ENCODE peak calls at places on chromosomes 6 and 20, in four cellular contexts. S is CD8-positive, alpha-beta T cell; Q is left ventricle myocardium inferior; T is transverse colon. F is an unnamed sample.

GRCh38 chr6:148128014-148128730 is 214.5 kb upstream of the SASH1 start:
- DNase-seq in S (no peak), Q (no peak), T (no peak), F (no peak)

GRCh38 chr6:27650620-27651370 is 177.9 kb upstream of the ZNF184 start:
- DNase-seq in S (no peak), Q (no peak), T (no peak), F (no peak)

GRCh38 chr6:119161450-119161849 is 83.0 kb upstream of the FAM184A start:
- DNase-seq in S (no peak), Q (no peak), T (no peak), F (no peak)

GRCh38 chr6:34522740-34523139 is 33.4 kb downstream of the SPDEF start:
- DNase-seq in S (no peak), Q (peak; percentile 6), T (no peak), F (no peak)

GRCh38 chr6:22062807-22063408 is 233.9 kb downstream of the PRL start:
- DNase-seq in S (peak; percentile 27), Q (no peak), T (no peak), F (no peak)

GRCh38 chr6:29674008-29674407 is 6.9 kb downstream of the ZFP57 start:
- DNase-seq in S (no peak), Q (no peak), T (no peak), F (no peak)

GRCh38 chr20:63101781-63102719 is 95.3 kb upstream of the BHLHE23 start:
- DNase-seq in S (peak; percentile 59), Q (peak; percentile 19), T (peak; percentile 44), F (peak; percentile 37)

GRCh38 chr6:31128093-31128676 is 7.9 kb upstream of the CDSN start:
- DNase-seq in S (peak; percentile 74), Q (peak; percentile 51), T (peak; percentile 80), F (peak; percentile 82)

GRCh38 chr6:4625557-4625956 is 150.6 kb upstream of the CDYL start:
- DNase-seq in S (no peak), Q (no peak), T (no peak), F (no peak)

GRCh38 chr6:109079981-109080380 is 14.7 kb downstream of the SESN1 start:
- DNase-seq in S (no peak), Q (peak; percentile 44), T (no peak), F (no peak)

GRCh38 chr6:142822882-142823578 is 121.9 kb downstream of the HIVEP2 start:
- DNase-seq in S (no peak), Q (no peak), T (no peak), F (no peak)

GRCh38 chr6:16751251-16751946 is 9.9 kb downstream of the ATXN1 start:
- DNase-seq in S (no peak), Q (no peak), T (no peak), F (no peak)

GRCh38 chr6:155121699-155122098 is 126.6 kb downstream of the TIAM2 start:
- DNase-seq in S (no peak), Q (no peak), T (no peak), F (no peak)

GRCh38 chr6:37406942-37407341 is 26.1 kb upstream of the CMTR1 start:
- DNase-seq in S (no peak), Q (no peak), T (no peak), F (no peak)

GRCh38 chr6:128494440-128494839 is 26.0 kb downstream of the PTPRK start:
- DNase-seq in S (no peak), Q (no peak), T (no peak), F (peak; percentile 28)

GRCh38 chr6:912871-913663 is 220.1 kb upstream of the EXOC2 start:
- DNase-seq in S (no peak), Q (no peak), T (peak; percentile 21), F (no peak)

GRCh38 chr6:166415306-166415705 is 32.6 kb upstream of the MPC1 start:
- DNase-seq in S (peak; percentile 56), Q (no peak), T (peak; percentile 33), F (no peak)

GRCh38 chr6:134014588-134015137 is 37.8 kb downstream of the SLC2A12 start:
- DNase-seq in S (no peak), Q (no peak), T (no peak), F (no peak)

GRCh38 chr20:17023811-17024210 is 203.0 kb upstream of the PCSK2 start:
- DNase-seq in S (no peak), Q (no peak), T (no peak), F (no peak)

GRCh38 chr6:11236351-11236750 is 3.9 kb upstream of the NEDD9 start:
- DNase-seq in S (no peak), Q (no peak), T (no peak), F (no peak)

GRCh38 chr6:44237813-44238433 is 9.0 kb upstream of the HSP90AB1 start:
- DNase-seq in S (peak; percentile 77), Q (peak; percentile 81), T (peak; percentile 85), F (peak; percentile 86)

GRCh38 chr6:133646021-133646682 is 242.8 kb upstream of the TCF21 start:
- DNase-seq in S (no peak), Q (no peak), T (no peak), F (no peak)

GRCh38 chr6:144647971-144648651 is 363.0 kb downstream of the UTRN start:
- DNase-seq in S (no peak), Q (no peak), T (no peak), F (no peak)

GRCh38 chr6:34189806-34190503 is 44.1 kb upstream of the GRM4 start:
- DNase-seq in S (peak; percentile 63), Q (peak; percentile 28), T (peak; percentile 34), F (no peak)

GRCh38 chr20:36527331-36528125 is 13.8 kb upstream of the MYL9 start:
- DNase-seq in S (no peak), Q (no peak), T (no peak), F (no peak)

GRCh38 chr20:3250091-3250504 is 11.1 kb upstream of the SLC4A11 start:
- DNase-seq in S (no peak), Q (no peak), T (no peak), F (no peak)

GRCh38 chr20:3251806-3252205 is 12.8 kb upstream of the SLC4A11 start:
- DNase-seq in S (no peak), Q (peak; percentile 41), T (no peak), F (no peak)

GRCh38 chr20:3258429-3258828 is 19.4 kb upstream of the SLC4A11 start:
- DNase-seq in S (no peak), Q (no peak), T (no peak), F (no peak)

GRCh38 chr20:3255728-3256127 is 16.7 kb upstream of the SLC4A11 start:
- DNase-seq in S (no peak), Q (no peak), T (no peak), F (no peak)
- H3K4me3 ChIP-seq in S (no peak overlapping the region), Q (no peak overlapping the region), T (no peak overlapping the region), F (no peak overlapping the region)

DNA sequence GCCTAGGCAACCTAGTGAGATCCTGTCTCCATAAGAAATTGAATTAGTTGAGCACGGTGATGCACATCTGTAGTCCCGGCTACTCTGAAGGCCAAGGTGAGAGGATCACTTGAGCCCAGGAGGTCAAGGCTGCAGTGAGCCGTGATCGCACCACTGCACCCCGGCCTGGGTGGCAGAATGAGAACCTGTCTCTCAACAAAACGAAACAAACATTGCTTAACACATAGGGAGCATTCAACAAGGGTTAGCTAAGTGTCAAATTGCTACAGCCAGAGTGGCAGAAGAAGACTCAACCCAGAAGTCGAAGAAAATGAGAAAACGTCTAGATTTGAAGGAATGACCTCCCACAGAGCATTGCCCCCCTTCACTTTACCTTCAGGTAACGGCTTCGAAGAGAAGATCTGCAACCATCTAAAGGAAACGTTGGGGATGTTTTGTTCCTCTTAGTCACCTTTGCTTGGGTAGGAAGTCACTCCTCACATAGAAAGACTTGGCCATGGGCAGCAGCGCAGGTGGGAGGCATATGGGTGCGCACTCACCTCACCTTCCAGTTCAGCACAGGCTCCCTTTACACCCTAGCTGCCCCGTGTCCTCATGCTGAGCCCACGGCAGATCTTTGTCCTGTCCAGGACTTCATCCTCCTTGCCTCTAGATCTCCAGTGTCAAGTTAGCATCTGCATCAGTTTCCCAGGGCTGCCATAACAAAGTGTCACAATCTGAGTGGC is 63.7 kb upstream of the SHLD1 start:
- DNase-seq in S (no peak), Q (no peak), T (no peak), F (no peak)
- H3K4me1 ChIP-seq in S (no peaks in the 10 kb centered on the region), Q (peaks cover 26% of the 10 kb centered on the region), T (no peaks in the 10 kb centered on the region), F (no peaks in the 10 kb centered on the region)

GRCh38 chr20:32764000-32764960 is 2.1 kb downstream of the DNMT3B start:
- DNase-seq in S (no peak), Q (no peak), T (no peak), F (no peak)

GRCh38 chr20:32762754-32763201 is 593 bp downstream of the DNMT3B start:
- DNase-seq in S (no peak), Q (no peak), T (no peak), F (peak; percentile 32)

GRCh38 chr20:32763202-32763999 is 1.2 kb downstream of the DNMT3B start:
- DNase-seq in S (no peak), Q (no peak), T (no peak), F (no peak)

GRCh38 chr20:32761417-32761830 is 761 bp upstream of the DNMT3B start:
- DNase-seq in S (no peak), Q (no peak), T (no peak), F (no peak)

DNA sequence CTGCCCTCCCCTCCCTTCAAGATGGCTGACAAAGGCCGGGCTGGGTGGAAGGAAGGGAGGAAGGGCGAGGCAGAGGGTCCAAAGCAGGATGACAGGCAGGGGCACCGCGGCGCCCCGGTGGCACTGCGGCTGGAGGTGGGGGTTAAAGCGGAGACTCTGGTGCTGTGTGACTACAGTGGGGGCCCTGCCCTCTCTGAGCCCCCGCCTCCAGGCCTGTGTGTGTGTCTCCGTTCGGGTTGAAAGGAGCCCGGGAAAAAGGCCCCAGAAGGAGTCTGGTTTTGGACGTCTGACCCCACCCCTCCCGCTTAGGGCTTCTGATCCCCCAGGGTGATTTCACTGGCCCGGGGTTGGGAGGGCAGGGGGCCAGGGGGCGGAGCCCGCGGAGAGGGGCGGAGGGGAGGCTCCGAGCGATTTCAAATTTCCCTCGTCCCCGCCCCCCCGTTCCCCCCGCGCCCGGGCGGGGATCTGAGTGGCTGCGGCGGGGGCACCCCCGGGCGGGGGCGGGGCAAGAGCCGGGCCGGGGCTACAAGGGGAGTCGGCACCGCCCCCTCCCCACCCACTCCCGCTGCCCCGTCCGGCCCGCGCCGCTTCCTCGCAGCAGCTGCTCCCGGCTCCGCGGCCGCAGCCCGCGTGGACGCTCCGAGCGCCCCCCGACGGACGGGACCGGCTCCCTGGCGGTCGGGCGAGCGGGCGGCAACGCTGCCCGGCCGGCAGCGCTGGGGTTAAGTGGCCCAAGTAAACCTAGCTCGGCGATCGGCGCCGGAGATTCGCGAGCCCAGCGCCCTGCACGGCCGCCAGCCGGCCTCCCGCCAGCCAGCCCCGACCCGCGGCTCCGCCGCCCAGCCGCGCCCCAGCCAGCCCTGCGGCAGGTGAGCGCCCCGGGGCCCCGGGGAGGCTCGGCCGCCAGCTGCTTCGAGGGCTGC is at the start of gene DNMT3B:
- DNase-seq in S (peak; percentile 70), Q (peak; percentile 83), T (peak; percentile 83), F (peak; percentile 83)
- TF ChIP-seq CTCF in S (no peak), Q (peak; percentile 47), T (no peak), F (no peak)

DNA sequence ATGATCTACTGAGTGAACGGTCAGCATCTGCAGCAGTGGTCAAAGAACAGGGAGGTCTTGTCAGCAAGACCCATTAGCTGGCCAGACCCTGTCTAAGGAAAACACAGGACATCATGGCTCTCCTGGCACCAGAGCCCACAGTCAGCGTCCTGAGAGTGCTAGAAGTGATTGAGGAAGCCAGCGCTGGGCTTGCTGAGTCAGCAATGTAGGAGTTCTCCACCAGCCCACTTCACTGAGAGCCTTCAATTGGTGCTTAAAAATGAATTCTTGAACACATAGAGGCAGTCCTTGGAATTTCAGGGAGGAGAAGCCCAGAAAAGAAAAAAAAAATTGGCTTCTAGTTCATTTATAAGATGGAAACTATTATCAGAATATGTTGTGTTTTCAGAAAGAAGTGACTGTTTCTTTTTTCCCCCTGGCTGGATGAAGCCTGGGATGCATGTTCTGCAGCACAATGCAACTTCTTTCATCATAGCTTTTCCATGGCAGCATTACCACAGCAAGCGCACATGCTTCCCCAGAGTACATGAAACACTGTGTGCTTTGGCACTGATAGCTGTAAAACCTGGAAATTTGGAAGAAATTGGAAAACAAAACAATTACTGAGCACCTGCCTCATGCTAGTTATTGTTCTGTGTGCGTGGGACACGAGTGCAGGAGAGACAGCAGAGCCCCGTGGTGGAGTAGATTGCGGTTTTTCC is 899.9 kb downstream of the C6orf118 start:
- DNase-seq in S (no peak), Q (no peak), T (no peak), F (no peak)
- H3K4me3 ChIP-seq in S (no peak overlapping the region), Q (peak overlapping the region; percentile 13), T (no peak overlapping the region), F (no peak overlapping the region)